ENCODE peak calls at places on chromosome 20, in five cellular contexts. Y is right lobe of liver, O is WTC11, D is HFFc6, F is lung. S is an unnamed sample.

GRCh38 chr20:56171087-56172012 is 77.2 kb upstream of the MC3R start:
- DNase-seq in O (no peak), Y (no peak), F (no peak), D (no peak), S (peak)

GRCh38 chr20:1912056-1912455 is 16.8 kb downstream of the SIRPA start:
- DNase-seq in O (no peak), D (no peak), Y (no peak), F (no peak), S (no peak)

GRCh38 chr20:34076952-34077351 is 35.1 kb downstream of the EIF2S2 start:
- DNase-seq in F (no peak), O (no peak), D (no peak), Y (no peak), S (no peak)

GRCh38 chr20:51767018-51767866 is 948 bp downstream of the ATP9A start:
- DNase-seq in D (no peak), Y (peak), F (peak), O (peak), S (no peak)

GRCh38 chr20:61701401-61701800 is 364.3 kb downstream of the TAF4 start:
- DNase-seq in O (no peak), F (no peak), Y (no peak), D (no peak), S (no peak)

GRCh38 chr20:10647471-10647870 is 26.3 kb downstream of the JAG1 start:
- DNase-seq in Y (no peak), D (no peak), F (no peak), O (peak), S (peak)

GRCh38 chr20:15836634-15837033 is 736.6 kb downstream of the KIF16B start:
- DNase-seq in O (no peak), F (no peak), D (no peak), Y (no peak), S (no peak)

GRCh38 chr20:46970937-46971630 is 76.4 kb downstream of the EYA2 start:
- DNase-seq in Y (no peak), O (peak), F (no peak), D (peak), S (peak)

GRCh38 chr20:56247954-56248782 is at the start of gene MC3R:
- DNase-seq in D (peak), F (peak), Y (peak), O (peak), S (peak)

GRCh38 chr20:41645372-41645771 is 27.2 kb upstream of the CHD6 start:
- DNase-seq in Y (no peak), D (no peak), O (no peak), F (no peak), S (no peak)

GRCh38 chr20:49278817-49279676 is 1.2 kb upstream of the ZNFX1 start:
- DNase-seq in F (peak), D (no peak), O (no peak), Y (no peak), S (peak)

GRCh38 chr20:41697861-41698559 is 79.8 kb upstream of the CHD6 start:
- DNase-seq in D (peak), O (no peak), F (no peak), Y (no peak), S (peak)

GRCh38 chr20:1005452-1006027 is 3.4 kb upstream of the RSPO4 start:
- DNase-seq in F (no peak), D (peak), Y (no peak), O (peak), S (peak)

DNA sequence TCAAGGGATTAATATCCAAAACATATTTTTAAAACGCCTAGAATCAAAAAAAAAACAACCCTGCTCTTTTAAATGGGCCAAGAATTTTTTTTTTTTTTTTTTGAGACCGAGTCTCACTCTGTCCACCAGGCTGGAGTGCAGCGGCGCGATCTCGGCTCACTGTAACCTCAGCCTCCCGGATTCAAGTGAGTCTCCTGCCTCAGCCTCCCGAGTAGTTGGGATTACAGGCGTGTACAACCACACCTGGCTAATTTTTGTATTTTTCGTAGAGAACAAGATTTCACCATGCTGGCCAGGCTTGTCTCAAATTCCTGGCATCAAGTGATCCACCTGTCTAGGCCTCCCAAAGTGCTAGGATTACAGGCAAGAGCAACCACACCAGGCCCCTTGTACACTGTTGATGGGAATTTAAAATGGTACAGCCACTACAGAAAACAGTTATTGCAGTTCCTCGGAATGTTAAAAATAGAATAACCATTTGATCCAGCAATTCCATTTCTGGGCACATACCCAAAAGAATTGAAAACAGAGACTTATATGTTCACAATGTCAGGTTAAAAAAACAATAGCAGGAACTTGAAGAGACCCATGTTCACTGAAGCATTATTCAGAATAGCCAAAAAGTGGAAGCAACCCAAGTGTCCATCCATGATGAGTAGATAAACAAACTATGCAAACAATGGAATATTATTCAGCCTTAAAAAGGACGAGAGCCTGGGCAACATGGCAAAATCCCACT is 3.1 kb upstream of the MYL9 start:
- DNase-seq in D (no peak), O (no peak), Y (no peak), F (no peak), S (no peak)
- TF ChIP-seq CTCF in D (no peak), O (no peak), Y (no peak), F (no peak), S (no peak)

GRCh38 chr20:31517373-31517772 is 3.1 kb downstream of the HM13 start:
- DNase-seq in O (peak), Y (peak), F (no peak), D (peak), S (peak)
- TF ChIP-seq CTCF in O (no peak), Y (no peak), F (no peak), D (peak), S (peak)

GRCh38 chr20:14633507-14633906 is 296.1 kb upstream of the FLRT3 start:
- DNase-seq in F (no peak), Y (no peak), D (no peak), O (no peak), S (no peak)

GRCh38 chr20:14631011-14631410 is 293.6 kb upstream of the FLRT3 start:
- DNase-seq in D (no peak), O (no peak), F (no peak), Y (no peak), S (no peak)

GRCh38 chr20:14637441-14637840 is 300.0 kb upstream of the FLRT3 start:
- DNase-seq in O (no peak), F (no peak), Y (no peak), D (no peak), S (no peak)

GRCh38 chr20:14634666-14635065 is 297.3 kb upstream of the FLRT3 start:
- DNase-seq in D (no peak), O (no peak), Y (no peak), F (no peak), S (no peak)

GRCh38 chr20:14632906-14633305 is 295.5 kb upstream of the FLRT3 start:
- DNase-seq in Y (no peak), O (peak), D (no peak), F (no peak), S (peak)
- TF ChIP-seq CTCF in Y (no peak), O (no peak), D (no peak), F (no peak), S (peak)

GRCh38 chr20:57609842-57610167 is 10.4 kb downstream of the ZBP1 start:
- DNase-seq in Y (no peak), F (no peak), O (no peak), D (no peak), S (no peak)
- TF ChIP-seq CTCF in Y (no peak), F (no peak), O (no peak), D (peak), S (peak)

DNA sequence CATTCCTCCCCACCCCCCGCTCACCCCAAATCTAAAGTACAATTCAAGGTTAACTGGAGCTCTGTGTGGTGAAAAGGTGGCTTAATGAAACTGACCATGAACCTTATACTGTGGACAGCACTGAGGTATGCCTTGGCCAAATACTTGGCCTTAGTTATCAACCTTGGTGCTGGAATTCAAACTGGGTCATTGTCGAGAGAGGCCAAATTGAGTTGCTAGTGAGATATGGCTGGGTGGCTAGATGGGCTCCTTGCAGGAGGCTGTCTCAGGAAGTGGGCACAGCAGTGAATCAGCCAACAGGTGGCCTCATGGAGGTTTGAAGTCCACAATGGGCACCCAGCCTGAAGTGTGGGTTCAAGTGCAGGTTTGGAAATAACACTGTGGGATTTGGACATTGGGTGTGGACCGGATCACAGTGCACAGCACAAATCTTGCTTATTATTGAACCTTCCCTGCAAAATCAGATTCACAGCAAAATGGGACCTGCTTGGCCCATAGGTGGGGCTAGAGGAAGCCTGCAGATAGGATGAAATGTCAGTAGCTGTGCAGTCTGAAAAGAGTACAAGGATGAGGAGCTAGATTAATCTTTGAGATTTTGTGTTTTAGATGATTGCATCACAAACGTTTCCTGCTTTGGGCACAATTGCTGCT is 5.6 kb upstream of the BTBD3 start:
- DNase-seq in O (no peak), Y (no peak), F (no peak), D (no peak), S (peak)
- TF ChIP-seq CTCF in O (no peak), Y (peak), F (peak), D (peak), S (peak)

GRCh38 chr20:22402990-22403859 is 181.1 kb downstream of the FOXA2 start:
- DNase-seq in O (no peak), F (no peak), Y (no peak), D (no peak), S (no peak)
- TF ChIP-seq CTCF in O (no peak), F (no peak), Y (no peak), D (no peak), S (no peak)

DNA sequence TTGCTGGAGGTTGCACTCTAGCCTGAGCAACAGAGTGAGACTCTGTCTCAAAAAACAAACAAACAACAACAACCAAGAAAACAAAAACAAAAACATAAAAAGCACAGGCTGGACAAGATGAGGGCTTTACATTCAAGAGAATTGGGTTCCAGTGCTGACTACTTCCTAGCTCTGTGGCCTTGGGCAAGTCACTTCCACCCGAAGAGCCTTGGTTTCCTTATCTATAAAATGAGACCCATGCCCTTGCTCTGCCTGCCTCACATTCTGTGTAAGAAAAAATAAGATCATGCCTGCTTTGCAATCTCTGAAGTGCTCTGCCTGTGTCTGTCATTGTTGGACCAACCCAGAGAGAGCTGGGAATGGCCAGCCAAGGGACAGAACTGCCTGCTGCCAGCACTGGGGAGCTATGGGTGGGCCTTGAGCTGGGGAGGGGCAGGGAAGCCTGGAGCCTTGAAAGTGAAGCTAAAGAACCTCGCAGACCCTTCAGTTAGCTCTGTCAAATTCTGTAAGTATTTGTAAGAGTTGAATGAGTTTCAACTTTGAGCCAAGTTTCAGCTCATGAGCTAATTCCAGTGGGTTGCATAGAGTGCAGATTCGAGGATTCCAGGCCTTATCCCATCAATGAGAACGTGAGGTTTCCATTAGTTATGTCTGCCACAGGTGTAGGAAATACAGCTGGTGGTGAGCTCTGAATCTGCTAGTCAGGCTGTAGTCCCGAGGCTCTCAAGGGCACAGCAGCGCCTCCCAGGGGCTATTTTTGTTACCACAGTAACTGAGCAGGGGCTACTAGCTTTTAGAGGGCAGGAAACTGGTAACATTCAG is 93.2 kb downstream of the DLGAP4 start:
- DNase-seq in O (peak), D (no peak), F (no peak), Y (no peak), S (peak)
- TF ChIP-seq CTCF in O (peak), D (peak), F (no peak), Y (no peak), S (peak)

DNA sequence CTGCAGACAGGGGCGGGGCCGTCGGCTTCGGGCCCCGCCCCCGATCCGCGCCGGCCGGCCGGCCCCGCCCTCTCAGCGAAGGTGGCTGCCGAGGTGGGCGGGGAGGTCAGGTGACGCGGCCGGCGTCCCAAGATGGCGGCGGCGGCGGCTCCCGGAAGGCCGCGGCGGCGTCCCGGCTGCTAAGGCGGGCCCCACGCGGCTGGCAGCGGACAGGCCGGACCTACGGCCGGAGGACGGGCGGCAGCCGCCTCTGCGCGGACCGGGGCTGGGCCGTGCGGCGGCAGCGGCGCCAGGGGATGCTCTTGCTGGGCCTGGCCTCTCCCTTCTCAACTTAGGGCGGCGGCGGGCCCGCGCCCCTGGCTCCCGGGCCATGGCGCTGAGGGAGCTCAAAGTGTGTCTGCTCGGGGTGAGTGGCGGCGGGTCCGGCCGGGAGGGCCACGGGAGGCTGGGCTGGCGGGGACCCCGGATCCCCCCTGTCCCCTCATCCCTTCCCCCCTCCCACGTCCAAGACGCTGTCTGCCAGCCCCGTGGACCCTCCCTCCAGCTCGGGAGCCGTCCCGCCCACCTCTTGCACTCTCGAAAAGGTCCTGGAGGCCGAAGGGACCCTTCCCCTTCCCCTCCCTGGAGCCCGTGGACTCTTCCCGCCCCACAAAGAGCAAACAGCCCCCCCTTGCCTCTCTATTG is at the start of gene RAB22A:
- DNase-seq in D (peak), F (peak), Y (peak), O (peak), S (peak)
- TF ChIP-seq CTCF in D (no peak), F (no peak), Y (no peak), O (no peak), S (no peak)

GRCh38 chr20:23080521-23080920 is 5.6 kb downstream of the CD93 start:
- DNase-seq in O (no peak), F (no peak), D (no peak), Y (no peak), S (peak)

GRCh38 chr20:23077277-23077676 is 8.8 kb downstream of the CD93 start:
- DNase-seq in O (no peak), Y (no peak), F (no peak), D (no peak), S (no peak)

GRCh38 chr20:23079926-23080325 is 6.2 kb downstream of the CD93 start:
- DNase-seq in F (no peak), O (no peak), Y (no peak), D (no peak), S (no peak)

GRCh38 chr20:23078351-23078993 is 7.7 kb downstream of the CD93 start:
- DNase-seq in Y (no peak), F (no peak), D (no peak), O (no peak), S (peak)

GRCh38 chr20:23078994-23079364 is 7.1 kb downstream of the CD93 start:
- DNase-seq in Y (no peak), O (peak), F (no peak), D (no peak), S (no peak)
- TF ChIP-seq CTCF in Y (no peak), O (peak), F (no peak), D (peak), S (peak)